ENCODE peak calls at places on chromosomes 6 and 20, in four cellular contexts. K is HCT116, E is HepG2, P is K562. V is an unnamed sample.

GRCh38 chr6:37516920-37517405 is 17.3 kb upstream of the CCDC167 start:
- DNase-seq in P (no peak), E (no peak), K (no peak), V (no peak)

GRCh38 chr6:165204807-165205545 is 104.4 kb downstream of the C6orf118 start:
- DNase-seq in P (no peak), E (no peak), K (no peak), V (no peak)

GRCh38 chr6:34953084-34954025 is 64.3 kb downstream of the ANKS1A start:
- DNase-seq in K (peak; percentile 6), P (no peak), E (peak; percentile 97), V (peak; percentile 84)

GRCh38 chr6:30647039-30647801 is at the start of gene C6orf136:
- DNase-seq in P (peak; percentile 96), K (peak; percentile 87), E (peak; percentile 91), V (no peak)

GRCh38 chr20:7772376-7772775 is 167.9 kb downstream of the HAO1 start:
- DNase-seq in K (no peak), E (no peak), P (no peak), V (no peak)

GRCh38 chr6:157529654-157530039 is 148.7 kb downstream of the ZDHHC14 start:
- DNase-seq in K (no peak), E (no peak), P (no peak), V (no peak)

GRCh38 chr6:131004387-131004755 is 58.7 kb downstream of the EPB41L2 start:
- DNase-seq in K (no peak), P (no peak), E (no peak), V (no peak)

GRCh38 chr6:101150226-101150625 is 243.3 kb upstream of the GRIK2 start:
- DNase-seq in K (no peak), P (no peak), E (no peak), V (no peak)

GRCh38 chr6:106103728-106104109 is 17.6 kb downstream of the PRDM1 start:
- DNase-seq in P (no peak), E (no peak), K (no peak), V (no peak)

GRCh38 chr20:14406495-14406894 is 69.1 kb upstream of the FLRT3 start:
- DNase-seq in P (no peak), K (no peak), E (peak; percentile 8), V (peak; percentile 59)

GRCh38 chr20:1414982-1415381 is 22.1 kb upstream of the FKBP1A start:
- DNase-seq in K (no peak), E (no peak), P (no peak), V (no peak)

GRCh38 chr20:1417273-1417672 is 24.4 kb upstream of the FKBP1A start:
- DNase-seq in E (peak; percentile 70), P (no peak), K (peak; percentile 38), V (no peak)

GRCh38 chr20:1417790-1418189 is 24.9 kb upstream of the FKBP1A start:
- DNase-seq in E (no peak), K (no peak), P (no peak), V (no peak)

GRCh38 chr20:1418335-1418734 is 25.5 kb upstream of the FKBP1A start:
- DNase-seq in E (no peak), P (no peak), K (no peak), V (no peak)

GRCh38 chr20:1415667-1416468 is 23.0 kb upstream of the FKBP1A start:
- DNase-seq in P (peak; percentile 35), K (peak; percentile 97), E (peak; percentile 91), V (peak; percentile 99)
- H3K27ac ChIP-seq in P (no peak overlapping the region), K (peak overlapping the region; percentile 65), E (no peak overlapping the region), V (peak overlapping the region; percentile 100)

DNA sequence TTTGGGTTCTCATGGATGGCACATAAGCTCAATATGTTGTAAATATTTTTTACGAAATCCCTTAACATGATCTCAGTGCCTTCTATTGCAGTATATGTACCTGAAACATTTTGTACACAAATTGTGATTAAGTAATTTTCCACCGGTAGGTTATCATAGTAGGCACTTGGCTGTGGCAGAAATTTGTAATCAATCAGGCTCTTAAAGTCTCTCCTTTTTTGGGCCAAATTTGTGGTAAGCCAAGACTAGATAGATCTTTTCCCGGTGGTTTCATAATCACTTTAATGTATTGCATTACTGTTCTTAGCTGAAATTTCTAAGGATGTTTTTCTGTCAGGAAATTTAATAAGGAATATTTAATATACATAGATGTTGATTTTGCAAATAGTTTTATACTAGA is 3.1 kb downstream of the PCMT1 start:
- DNase-seq in P (no peak), E (no peak), K (no peak), V (no peak)
- TF ChIP-seq TCF7L2 in P (no peak), E (no peak), K (no peak), V (no peak)

GRCh38 chr20:33002087-33002808 is 2.0 kb downstream of the SUN5 start:
- DNase-seq in P (no peak), K (no peak), E (no peak), V (no peak)
- H3K27ac ChIP-seq in P (no peak overlapping the region), K (no peak overlapping the region), E (no peak overlapping the region), V (no peak overlapping the region)

GRCh38 chr6:97663252-97663651 is 380.2 kb upstream of the MMS22L start:
- DNase-seq in E (no peak), P (no peak), K (no peak), V (no peak)
- TF ChIP-seq TCF7L2 in E (no peak), P (no peak), K (no peak), V (no peak)

GRCh38 chr6:153130515-153131036 is 506 bp downstream of the RGS17 start:
- DNase-seq in E (no peak), P (no peak), K (no peak), V (no peak)
- H3K27ac ChIP-seq in E (no peak overlapping the region), P (no peak overlapping the region), K (peak overlapping the region; percentile 47), V (peak overlapping the region; percentile 70)

DNA sequence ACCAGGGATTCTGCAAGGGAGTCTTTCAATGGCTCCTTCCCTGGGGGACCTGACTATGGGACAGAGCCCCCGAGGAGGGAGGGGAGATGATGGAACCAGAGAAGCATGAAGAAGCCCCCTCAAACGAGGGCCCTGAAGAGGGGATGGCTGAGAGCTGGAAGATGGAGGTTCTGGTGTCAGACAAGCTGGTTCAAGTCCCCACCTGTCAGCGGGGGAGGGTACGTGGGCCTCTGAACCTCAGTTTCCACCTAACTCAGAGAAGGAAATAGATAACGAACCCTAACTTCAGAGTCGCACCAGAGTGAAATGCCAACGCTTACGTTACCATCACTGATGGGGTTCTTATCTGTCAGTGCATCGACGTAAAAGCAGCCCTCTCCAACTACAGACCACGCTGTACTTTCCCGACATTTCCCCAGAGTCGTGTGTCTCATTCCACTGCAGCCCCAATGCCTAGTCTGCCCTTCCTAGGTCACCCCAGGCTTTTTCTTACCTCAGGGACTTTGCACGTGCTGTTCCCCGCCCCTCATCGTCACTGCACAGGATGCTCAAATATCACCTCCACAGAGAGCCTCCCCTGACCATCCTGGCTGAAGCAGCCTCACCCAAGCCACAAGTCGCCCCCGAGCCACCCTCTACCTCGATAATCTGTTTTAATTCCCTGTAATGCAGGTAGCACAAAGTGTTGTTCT is 60.4 kb downstream of the PREX1 start:
- DNase-seq in K (no peak), E (no peak), P (no peak), V (no peak)
- TF ChIP-seq TCF7L2 in K (no peak), E (no peak), P (no peak), V (no peak)

GRCh38 chr20:49405696-49406095 is 76.8 kb downstream of the KCNB1 start:
- DNase-seq in E (no peak), K (no peak), P (no peak), V (no peak)
- H3K27ac ChIP-seq in E (no peak overlapping the region), K (no peak overlapping the region), P (no peak overlapping the region), V (no peak overlapping the region)

GRCh38 chr6:16158943-16159557 is 30.2 kb downstream of the MYLIP start:
- DNase-seq in P (no peak), E (no peak), K (no peak), V (no peak)
- TF ChIP-seq TCF7L2 in P (no peak), E (no peak), K (no peak), V (no peak)

V was measured in Panc1.